ENCODE peak calls at places on chromosomes 13 and 19, in nine cellular contexts. V is GM23248; P is BE2C; U is endodermal cell; Z is mucosa of descending colon; G is OCI-LY7; W is breast epithelium; Y is CD4-positive, CD25-positive, alpha-beta regulatory T cell; R is cardiac muscle cell. H is an unnamed sample.

GRCh38 chr13:51619614-51620013 is 35.4 kb downstream of the WDFY2 start:
- DNase-seq in Z (no peak), R (peak; percentile 39), P (no peak), G (no peak), V (peak; percentile 88), U (no peak), W (no peak), Y (no peak), H (peak; percentile 60)

GRCh38 chr19:17951151-17952040 is 15.5 kb upstream of the KCNN1 start:
- DNase-seq in R (no peak), Y (no peak), P (no peak), W (no peak), G (no peak), Z (no peak), V (no peak), U (peak; percentile 68), H (no peak)

GRCh38 chr19:41479757-41480191 is 36.8 kb downstream of the ERICH4 start:
- DNase-seq in R (peak; percentile 76), U (no peak), G (no peak), Z (no peak), Y (no peak), P (no peak), V (no peak), W (no peak), H (no peak)

GRCh38 chr13:98509271-98510155 is 67.4 kb downstream of the STK24 start:
- DNase-seq in P (no peak), U (no peak), W (no peak), R (peak; percentile 83), V (peak; percentile 97), Z (peak; percentile 70), G (no peak), Y (peak; percentile 74), H (peak; percentile 90)

GRCh38 chr19:30447276-30447870 is 75.2 kb downstream of the ZNF536 start:
- DNase-seq in U (no peak), W (no peak), G (no peak), R (no peak), Y (no peak), Z (no peak), V (peak; percentile 51), P (no peak), H (no peak)

GRCh38 chr19:52923782-52924593 is 760 bp upstream of the ZNF888 start:
- DNase-seq in W (no peak), P (no peak), R (peak; percentile 42), Y (no peak), Z (peak; percentile 77), G (no peak), V (peak; percentile 76), U (peak; percentile 65), H (peak; percentile 19)

GRCh38 chr13:113546571-113547247 is 37.8 kb upstream of the TFDP1 start:
- DNase-seq in U (no peak), V (peak; percentile 25), Y (no peak), P (no peak), Z (no peak), W (peak; percentile 47), R (no peak), G (no peak), H (no peak)

GRCh38 chr19:31164666-31165265 is 184.5 kb downstream of the TSHZ3 start:
- DNase-seq in U (peak; percentile 32), P (no peak), W (no peak), R (no peak), Z (no peak), Y (no peak), G (no peak), V (no peak), H (no peak)

GRCh38 chr13:100315522-100315921 is 226.6 kb downstream of the PCCA start:
- DNase-seq in G (no peak), W (no peak), Y (no peak), P (no peak), R (no peak), U (no peak), V (no peak), Z (no peak), H (no peak)

GRCh38 chr19:17680235-17680722 is 7.9 kb downstream of the UNC13A start:
- DNase-seq in G (peak; percentile 29), Y (peak; percentile 54), U (peak; percentile 78), W (no peak), R (peak; percentile 58), V (peak; percentile 86), P (peak; percentile 57), Z (peak; percentile 43), H (peak; percentile 63)

GRCh38 chr13:89862011-89862690 is 1485.3 kb upstream of the MIR17HG start:
- DNase-seq in U (no peak), W (no peak), R (no peak), G (no peak), V (no peak), Y (no peak), Z (no peak), P (no peak), H (no peak)
- H3K4me3 ChIP-seq in U (no peak overlapping the region), W (no peak overlapping the region), R (no peak overlapping the region), G (no peak overlapping the region), V (no peak overlapping the region), Y (no peak overlapping the region), Z (no peak overlapping the region), P (no peak overlapping the region), H (no peak overlapping the region)

DNA sequence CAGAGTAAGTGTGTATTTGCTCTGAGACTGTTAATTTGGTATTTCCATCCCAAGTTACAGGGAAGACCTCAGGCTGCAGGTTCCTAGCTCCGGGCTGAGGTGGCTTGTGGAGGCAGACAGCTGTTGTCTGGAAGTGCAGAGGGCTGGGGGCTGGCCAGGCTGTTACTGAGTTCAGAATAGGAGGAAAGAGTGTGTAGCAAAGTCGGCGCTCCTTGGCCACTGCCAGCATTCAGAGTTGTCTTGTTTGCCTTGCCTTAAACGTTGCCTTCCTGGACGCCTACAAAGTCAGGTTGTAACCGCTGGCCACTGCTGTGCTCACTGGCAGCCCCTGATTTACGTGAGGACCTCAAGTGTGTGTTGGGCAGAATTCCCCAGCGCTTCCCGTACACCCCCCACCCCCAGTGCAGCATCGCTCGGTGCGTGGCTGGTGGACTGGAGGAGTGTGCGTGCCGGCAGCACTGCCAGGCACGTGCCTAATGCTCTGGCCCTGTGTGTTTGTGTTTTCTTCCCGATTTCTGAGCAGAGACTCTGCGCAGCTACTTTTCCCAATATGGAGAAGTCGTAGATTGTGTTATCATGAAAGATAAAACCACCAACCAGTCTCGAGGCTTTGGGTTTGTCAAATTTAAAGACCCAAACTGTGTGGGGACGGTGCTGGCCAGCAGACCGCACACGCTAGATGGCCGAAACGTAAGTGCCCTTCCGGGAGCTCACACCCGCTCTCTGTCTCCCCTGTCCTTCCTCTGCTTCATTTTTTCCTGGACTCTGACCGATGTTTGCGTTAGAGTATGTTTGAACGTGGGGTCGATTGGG is 10.5 kb downstream of the DAZAP1 start:
- DNase-seq in W (no peak), Y (no peak), G (no peak), U (no peak), R (no peak), Z (no peak), V (no peak), P (no peak), H (no peak)
- H3K36me3 ChIP-seq in W (no peaks in the 10 kb centered on the region), Y (peaks cover 59% of the 10 kb centered on the region), G (peaks cover 95% of the 10 kb centered on the region), U (peaks cover 69% of the 10 kb centered on the region), R (peaks cover 21% of the 10 kb centered on the region), Z (peaks cover 21% of the 10 kb centered on the region), V (peaks cover 4% of the 10 kb centered on the region), P (peaks cover 82% of the 10 kb centered on the region), H (peaks cover 9% of the 10 kb centered on the region)

DNA sequence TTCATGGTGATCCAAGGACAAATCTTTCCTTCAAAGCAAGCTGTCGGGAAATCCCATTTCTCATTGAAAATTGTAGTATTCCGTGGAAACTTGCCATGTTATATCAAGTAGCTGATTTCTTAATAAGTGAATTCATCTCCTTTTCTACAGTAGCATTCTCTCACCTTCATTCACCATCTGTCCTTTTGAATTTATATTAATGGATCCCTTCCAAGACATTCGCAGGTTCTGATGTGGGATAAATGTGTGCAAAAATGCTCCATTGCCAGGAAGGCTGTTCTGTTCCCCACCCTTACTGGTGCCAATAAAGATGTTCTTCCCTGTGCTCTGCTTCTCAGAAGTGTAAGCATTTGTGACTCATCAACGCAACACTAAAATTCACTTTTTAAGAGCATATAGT is 36.2 kb downstream of the AMER2 start:
- DNase-seq in P (no peak), W (no peak), R (no peak), U (no peak), Y (no peak), G (no peak), Z (no peak), V (no peak), H (no peak)
- H3K4me3 ChIP-seq in P (no peak overlapping the region), W (no peak overlapping the region), R (no peak overlapping the region), U (no peak overlapping the region), Y (no peak overlapping the region), G (no peak overlapping the region), Z (no peak overlapping the region), V (no peak overlapping the region), H (no peak overlapping the region)

GRCh38 chr19:4360081-4360569 is 16.8 kb downstream of the MPND start:
- DNase-seq in W (no peak), U (no peak), V (no peak), Z (no peak), R (no peak), G (no peak), Y (no peak), P (no peak), H (no peak)
- H3K36me3 ChIP-seq in W (no peaks in the 10 kb centered on the region), U (peaks cover 23% of the 10 kb centered on the region), V (peaks cover 16% of the 10 kb centered on the region), Z (no peaks in the 10 kb centered on the region), R (peaks cover 24% of the 10 kb centered on the region), G (peaks cover 71% of the 10 kb centered on the region), Y (peaks cover 39% of the 10 kb centered on the region), P (peaks cover 71% of the 10 kb centered on the region), H (peaks cover 2% of the 10 kb centered on the region)

DNA sequence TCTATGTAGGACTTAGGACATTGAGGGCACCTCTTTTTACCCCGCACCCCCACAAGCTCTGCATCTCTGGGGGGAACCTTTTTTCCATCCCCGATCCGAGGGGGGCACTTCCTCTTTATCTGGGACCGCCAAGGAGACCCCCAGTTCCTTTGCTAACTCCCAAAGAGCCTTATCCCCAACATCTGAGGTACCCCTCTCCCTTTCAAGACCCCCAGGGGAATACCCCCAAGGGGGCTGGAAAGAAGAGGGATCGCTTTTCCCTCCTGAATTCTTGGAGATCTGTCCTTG is 1.1 kb downstream of the TNFSF9 start:
- DNase-seq in U (no peak), Z (no peak), P (no peak), R (no peak), W (no peak), V (no peak), Y (no peak), G (peak; percentile 40), H (no peak)
- H3K4me3 ChIP-seq in U (no peak overlapping the region), Z (no peak overlapping the region), P (no peak overlapping the region), R (no peak overlapping the region), W (peak overlapping the region; percentile 55), V (peak overlapping the region; percentile 94), Y (no peak overlapping the region), G (peak overlapping the region; percentile 91), H (peak overlapping the region; percentile 68)

DNA sequence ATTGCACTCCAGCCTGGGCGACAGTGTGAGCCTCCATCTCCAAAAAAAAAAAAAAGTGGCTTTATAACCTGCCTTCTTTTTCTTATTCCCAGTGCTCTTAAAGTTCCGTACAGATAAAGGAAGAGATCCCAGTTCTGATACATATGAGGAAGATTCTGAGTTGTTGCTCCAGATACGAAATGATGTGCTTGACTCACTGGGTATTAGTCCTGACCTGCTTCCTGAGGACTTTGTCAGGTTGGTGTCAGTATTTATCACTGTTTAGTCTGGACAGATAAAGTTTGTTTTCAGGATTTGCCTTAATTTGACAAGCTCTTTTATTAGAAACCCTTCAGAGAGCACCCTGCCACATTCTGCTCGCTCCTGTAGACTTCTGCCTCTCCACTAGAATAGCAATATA is 33.9 kb downstream of the BBC3 start:
- DNase-seq in Z (no peak), Y (no peak), P (no peak), G (no peak), V (no peak), U (no peak), W (no peak), R (no peak), H (no peak)
- H3K36me3 ChIP-seq in Z (peaks cover 3% of the 10 kb centered on the region), Y (peaks cover 21% of the 10 kb centered on the region), P (peaks cover 44% of the 10 kb centered on the region), G (peaks cover 83% of the 10 kb centered on the region), V (peaks cover 10% of the 10 kb centered on the region), U (peaks cover 56% of the 10 kb centered on the region), W (no peaks in the 10 kb centered on the region), R (peaks cover 9% of the 10 kb centered on the region), H (peaks cover 53% of the 10 kb centered on the region)

H was measured in MG63.